ENCODE peak calls at places on chromosomes 1 and 21, in six cellular contexts. J is neuronal stem cell, E is IMR-90, U is mesenchymal stem cell, I is H1, W is trophoblast cell. L is an unnamed sample.

GRCh38 chr1:172746091-172746949 is 87.4 kb downstream of the FASLG start:
- DNase-seq in J (no peak), E (peak; percentile 99), U (peak; percentile 99), I (no peak), W (peak; percentile 51), L (no peak)

GRCh38 chr1:167666416-167666815 is 36.4 kb downstream of the RCSD1 start:
- DNase-seq in J (no peak), E (peak; percentile 45), U (peak; percentile 74), I (no peak), W (peak; percentile 5), L (no peak)

GRCh38 chr1:60978421-60979357 is 103.7 kb upstream of the NFIA start:
- DNase-seq in J (no peak), E (peak; percentile 50), U (peak; percentile 41), I (peak; percentile 55), W (peak; percentile 28), L (peak; percentile 46)

GRCh38 chr21:27329255-27329851 is 362.5 kb upstream of the ADAMTS5 start:
- DNase-seq in J (no peak), E (peak; percentile 82), U (peak; percentile 68), I (no peak), W (no peak), L (no peak)

GRCh38 chr1:162562452-162562828 is 918 bp downstream of the UAP1 start:
- DNase-seq in J (no peak), E (peak; percentile 65), U (peak; percentile 57), I (no peak), W (peak; percentile 63), L (no peak)

GRCh38 chr1:39829791-39830533 is 41.3 kb upstream of the BMP8B start:
- DNase-seq in J (no peak), E (peak; percentile 40), U (peak; percentile 36), I (no peak), W (peak; percentile 99), L (no peak)

GRCh38 chr1:55127827-55128343 is 87.3 kb downstream of the USP24 start:
- DNase-seq in J (no peak), E (peak; percentile 73), U (peak; percentile 96), I (no peak), W (no peak), L (no peak)

GRCh38 chr1:38225745-38226144 is 179.2 kb upstream of the POU3F1 start:
- DNase-seq in J (no peak), E (no peak), U (no peak), I (no peak), W (no peak), L (no peak)

GRCh38 chr1:186482661-186483255 is 21.8 kb upstream of the PDC start:
- DNase-seq in J (peak; percentile 75), E (peak; percentile 75), U (peak; percentile 74), I (peak; percentile 85), W (peak; percentile 77), L (peak; percentile 72)

GRCh38 chr1:45246760-45247159 is 40.4 kb upstream of the ZSWIM5 start:
- DNase-seq in J (no peak), E (peak; percentile 91), U (peak; percentile 72), I (no peak), W (peak; percentile 90), L (no peak)

GRCh38 chr1:22533244-22533643 is 30.0 kb upstream of the EPHA8 start:
- DNase-seq in J (no peak), E (no peak), U (no peak), I (no peak), W (no peak), L (no peak)

GRCh38 chr1:65371544-65371943 is 48.9 kb upstream of the LEPR start:
- DNase-seq in J (no peak), E (no peak), U (no peak), I (no peak), W (no peak), L (no peak)

GRCh38 chr1:32250893-32251716 is at the start of gene LCK:
- DNase-seq in J (no peak), E (no peak), U (no peak), I (peak; percentile 55), W (no peak), L (peak; percentile 51)

GRCh38 chr1:66266350-66266749 is 267.6 kb upstream of the SGIP1 start:
- DNase-seq in J (no peak), E (no peak), U (no peak), I (no peak), W (no peak), L (no peak)

GRCh38 chr1:96995351-96995750 is 273.8 kb downstream of the PTBP2 start:
- DNase-seq in J (no peak), E (no peak), U (peak; percentile 37), I (no peak), W (no peak), L (no peak)

GRCh38 chr1:59971464-59971911 is 44.9 kb upstream of the CYP2J2 start:
- DNase-seq in J (peak; percentile 70), E (peak; percentile 34), U (peak; percentile 57), I (peak; percentile 90), W (peak; percentile 71), L (peak; percentile 82)

GRCh38 chr21:27423073-27423472 is 456.2 kb upstream of the ADAMTS5 start:
- DNase-seq in J (no peak), E (peak; percentile 95), U (peak; percentile 91), I (no peak), W (peak; percentile 90), L (no peak)

GRCh38 chr1:216221260-216221700 is 202.0 kb downstream of the USH2A start:
- DNase-seq in J (peak; percentile 58), E (peak; percentile 86), U (peak; percentile 87), I (peak; percentile 58), W (peak; percentile 80), L (peak; percentile 63)

GRCh38 chr1:105533996-105534395 is 1522.5 kb upstream of the PRMT6 start:
- DNase-seq in J (no peak), E (no peak), U (no peak), I (no peak), W (no peak), L (no peak)

GRCh38 chr21:40923361-40923760 is 76.4 kb upstream of the DSCAM start:
- DNase-seq in J (no peak), E (no peak), U (no peak), I (no peak), W (no peak), L (no peak)
- H4K91ac ChIP-seq in J (no peak overlapping the region), E (no peak overlapping the region), U (no peak overlapping the region), I (no peak overlapping the region), W (no peak overlapping the region), L (no peak overlapping the region)

DNA sequence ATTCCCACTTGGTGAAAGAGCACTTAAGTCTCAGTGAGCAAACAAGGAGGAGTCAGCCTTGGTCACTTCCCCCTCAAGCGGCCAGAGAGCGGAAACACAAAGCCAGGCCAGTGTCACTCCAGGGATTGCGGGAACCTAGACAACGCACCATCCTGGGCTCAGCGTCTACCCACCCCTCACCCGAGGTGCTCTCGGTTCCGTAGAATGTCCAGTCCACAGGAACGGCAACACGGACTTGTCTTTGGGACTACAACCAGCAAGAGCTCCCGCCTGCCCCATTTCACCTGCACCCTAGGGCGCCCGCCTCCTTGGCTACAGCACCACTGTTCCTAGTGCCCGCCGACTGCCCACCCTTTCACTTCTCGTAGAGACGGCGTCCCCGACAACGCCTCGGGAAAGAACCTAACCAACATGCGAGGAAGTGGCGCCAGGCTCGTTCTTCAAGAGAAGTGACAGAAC is 511 bp downstream of the GDAP2 start:
- DNase-seq in J (peak; percentile 50), E (peak; percentile 63), U (peak; percentile 83), I (peak; percentile 57), W (peak; percentile 71), L (peak; percentile 61)
- H3K23ac ChIP-seq in J (peak overlapping the region; percentile 16), E (peak overlapping the region; percentile 78), U (no peak overlapping the region), I (no peak overlapping the region), W (no peak overlapping the region), L (no peak overlapping the region)

GRCh38 chr1:48773133-48773532 is 3.6 kb downstream of the BEND5 start:
- DNase-seq in J (no peak), E (no peak), U (no peak), I (no peak), W (no peak), L (no peak)
- H4K91ac ChIP-seq in J (no peak overlapping the region), E (no peak overlapping the region), U (no peak overlapping the region), I (no peak overlapping the region), W (no peak overlapping the region), L (no peak overlapping the region)

DNA sequence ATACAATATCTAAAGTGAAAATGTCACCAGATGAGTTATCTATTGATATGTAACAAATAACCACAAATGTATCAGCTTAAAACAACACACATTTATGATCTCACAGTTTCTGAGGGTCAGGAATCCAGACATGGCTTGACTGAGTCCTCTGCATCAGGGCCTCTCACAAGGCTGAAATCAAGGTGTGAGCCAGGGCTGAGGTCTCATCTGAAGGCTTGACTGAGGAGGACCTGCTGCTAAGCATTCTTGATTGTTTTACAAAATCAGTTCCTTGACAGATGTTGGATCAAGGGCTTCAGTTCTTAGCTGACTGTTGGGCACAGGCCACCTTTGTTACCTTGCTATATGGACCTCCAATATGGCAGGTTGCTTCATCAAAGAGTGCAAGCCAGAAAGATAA is 483.7 kb downstream of the CAMTA1 start:
- DNase-seq in J (no peak), E (no peak), U (no peak), I (peak; percentile 4), W (no peak), L (no peak)
- H3K23ac ChIP-seq in J (no peak overlapping the region), E (no peak overlapping the region), U (no peak overlapping the region), I (no peak overlapping the region), W (no peak overlapping the region), L (no peak overlapping the region)

GRCh38 chr1:33878392-33878791 is 14.5 kb downstream of the HMGB4 start:
- DNase-seq in J (no peak), E (no peak), U (no peak), I (no peak), W (no peak), L (no peak)

GRCh38 chr1:33876970-33877680 is 13.2 kb downstream of the HMGB4 start:
- DNase-seq in J (no peak), E (peak; percentile 28), U (no peak), I (no peak), W (no peak), L (no peak)

GRCh38 chr1:33872681-33873080 is 8.8 kb downstream of the HMGB4 start:
- DNase-seq in J (peak; percentile 17), E (no peak), U (no peak), I (no peak), W (no peak), L (no peak)

GRCh38 chr1:33872275-33872674 is 8.4 kb downstream of the HMGB4 start:
- DNase-seq in J (peak; percentile 11), E (no peak), U (no peak), I (no peak), W (no peak), L (no peak)

GRCh38 chr1:33875857-33876256 is 12.0 kb downstream of the HMGB4 start:
- DNase-seq in J (no peak), E (no peak), U (no peak), I (no peak), W (no peak), L (no peak)
- H4K91ac ChIP-seq in J (no peak overlapping the region), E (no peak overlapping the region), U (no peak overlapping the region), I (no peak overlapping the region), W (no peak overlapping the region), L (no peak overlapping the region)

GRCh38 chr21:43884012-43884860 is 19.2 kb downstream of the AGPAT3 start:
- DNase-seq in J (no peak), E (no peak), U (peak; percentile 54), I (no peak), W (peak; percentile 59), L (peak; percentile 73)
- H3K23ac ChIP-seq in J (peak overlapping the region; percentile 94), E (no peak overlapping the region), U (no peak overlapping the region), I (no peak overlapping the region), W (no peak overlapping the region), L (no peak overlapping the region)